ENCODE peak calls at places on chromosome X, in five cellular contexts. Q is Karpas-422; F is CD4-positive, alpha-beta memory T cell; G is sigmoid colon; S is H9. Z is an unnamed sample.

GRCh38 chrX:44343412-44343942 is at the start of gene EFHC2:
- DNase-seq in Q (no peak), F (peak; percentile 69), G (peak; percentile 63), S (peak; percentile 38), Z (peak; percentile 53)

GRCh38 chrX:16445166-16445752 is 204.7 kb upstream of the S100G start:
- DNase-seq in Q (peak; percentile 81), F (peak; percentile 45), G (no peak), S (peak; percentile 64), Z (peak; percentile 75)

GRCh38 chrX:15465347-15465746 is 27.8 kb downstream of the PIR start:
- DNase-seq in Q (peak; percentile 57), F (no peak), G (peak; percentile 70), S (no peak), Z (no peak)

GRCh38 chrX:54430519-54430918 is 9.7 kb upstream of the TSR2 start:
- DNase-seq in Q (peak; percentile 28), F (no peak), G (no peak), S (no peak), Z (no peak)

GRCh38 chrX:135384161-135384836 is 37.4 kb upstream of the SMIM10L2A start:
- DNase-seq in Q (no peak), F (peak; percentile 80), G (no peak), S (no peak), Z (no peak)

GRCh38 chrX:136076942-136077341 is 70.4 kb upstream of the FHL1 start:
- DNase-seq in Q (no peak), F (no peak), G (no peak), S (no peak), Z (no peak)

GRCh38 chrX:130607431-130607830 is 205.6 kb downstream of the RBMX2 start:
- DNase-seq in Q (no peak), F (no peak), G (no peak), S (no peak), Z (no peak)

GRCh38 chrX:80812176-80812575 is 2.5 kb upstream of the BRWD3 start:
- DNase-seq in Q (peak; percentile 68), F (peak; percentile 33), G (no peak), S (peak; percentile 58), Z (peak; percentile 26)

GRCh38 chrX:10327651-10328050 is 170.9 kb downstream of the CLCN4 start:
- DNase-seq in Q (no peak), F (no peak), G (no peak), S (peak; percentile 51), Z (no peak)

GRCh38 chrX:131987252-131987651 is 35.9 kb upstream of the STK26 start:
- DNase-seq in Q (peak; percentile 58), F (peak; percentile 71), G (no peak), S (no peak), Z (no peak)

GRCh38 chrX:70433848-70434351 is 10.7 kb upstream of the DLG3 start:
- DNase-seq in Q (peak; percentile 87), F (peak; percentile 76), G (peak; percentile 85), S (peak; percentile 84), Z (peak; percentile 84)

GRCh38 chrX:57445046-57445445 is 146.8 kb upstream of the ZXDB start:
- DNase-seq in Q (no peak), F (no peak), G (no peak), S (no peak), Z (no peak)

GRCh38 chrX:152637649-152638442 is at the start of gene GABRQ:
- DNase-seq in Q (peak; percentile 23), F (no peak), G (no peak), S (peak; percentile 94), Z (no peak)

GRCh38 chrX:45623266-45623665 is 422.6 kb upstream of the DIPK2B start:
- DNase-seq in Q (no peak), F (no peak), G (no peak), S (no peak), Z (no peak)
- H3K4me1 ChIP-seq in Q (no peaks in the 10 kb centered on the region), F (no peaks in the 10 kb centered on the region), G (no peaks in the 10 kb centered on the region), S (peaks cover 6% of the 10 kb centered on the region), Z (no peaks in the 10 kb centered on the region)

GRCh38 chrX:69152398-69152797 is 12.9 kb downstream of the PJA1 start:
- DNase-seq in Q (no peak), F (no peak), G (peak; percentile 70), S (peak; percentile 21), Z (no peak)
- H3K4me1 ChIP-seq in Q (no peaks in the 10 kb centered on the region), F (no peaks in the 10 kb centered on the region), G (no peaks in the 10 kb centered on the region), S (peaks cover 21% of the 10 kb centered on the region), Z (no peaks in the 10 kb centered on the region)

DNA sequence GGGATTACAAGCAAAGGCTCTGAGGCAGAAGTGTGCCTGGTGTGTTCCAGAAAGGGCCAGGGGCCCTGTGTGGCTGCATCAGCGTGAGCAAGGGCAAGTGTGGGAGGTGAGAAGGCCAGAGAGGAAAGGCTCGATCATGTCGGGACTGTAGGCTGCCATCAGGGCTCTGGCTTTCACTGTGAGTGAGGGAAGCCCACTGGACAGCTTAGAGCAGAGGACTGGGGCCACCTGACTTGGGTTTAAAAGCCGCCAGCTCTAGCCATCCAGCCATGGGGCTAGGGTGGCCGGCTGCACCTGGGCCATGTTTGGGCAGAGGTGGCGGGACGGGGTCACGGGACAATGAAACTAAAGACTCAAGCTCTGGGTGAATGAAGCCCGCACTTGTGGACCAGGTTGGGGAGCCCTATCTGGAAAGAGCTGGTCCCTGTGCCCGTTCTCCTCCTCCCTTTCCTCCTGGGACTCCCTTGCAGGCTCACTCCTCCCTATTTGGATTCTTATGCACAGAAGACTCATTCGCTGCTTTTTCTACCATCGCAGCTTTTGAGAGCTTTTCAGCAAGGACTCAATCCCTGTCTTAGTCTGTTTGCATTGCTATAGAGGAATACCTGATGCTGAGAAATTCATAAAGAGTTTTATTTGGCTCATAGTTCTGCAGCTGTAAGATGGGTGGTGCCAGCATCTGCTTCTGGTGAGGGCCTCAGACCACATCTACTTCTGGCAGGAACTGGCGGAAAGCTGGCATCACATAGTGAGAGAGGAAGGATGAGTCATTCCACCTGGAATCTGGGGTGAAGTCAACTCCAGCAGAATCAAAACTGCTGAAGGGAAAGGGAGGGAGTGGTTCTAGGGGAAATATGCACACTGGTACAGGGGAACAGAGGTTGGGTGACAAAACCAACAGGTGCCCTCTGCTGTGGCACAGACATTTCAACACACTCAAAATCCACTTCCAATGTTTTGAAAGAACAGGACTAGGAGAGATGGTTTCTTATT is 15.3 kb downstream of the CTAG1B start:
- DNase-seq in Q (peak; percentile 11), F (no peak), G (no peak), S (no peak), Z (no peak)
- H3K4me1 ChIP-seq in Q (no peaks in the 10 kb centered on the region), F (no peaks in the 10 kb centered on the region), G (no peaks in the 10 kb centered on the region), S (no peaks in the 10 kb centered on the region), Z (no peaks in the 10 kb centered on the region)

GRCh38 chrX:35809816-35810215 is 11.7 kb downstream of the MAGEB16 start:
- DNase-seq in Q (no peak), F (no peak), G (no peak), S (no peak), Z (no peak)
- H3K4me1 ChIP-seq in Q (no peaks in the 10 kb centered on the region), F (no peaks in the 10 kb centered on the region), G (no peaks in the 10 kb centered on the region), S (no peaks in the 10 kb centered on the region), Z (no peaks in the 10 kb centered on the region)

DNA sequence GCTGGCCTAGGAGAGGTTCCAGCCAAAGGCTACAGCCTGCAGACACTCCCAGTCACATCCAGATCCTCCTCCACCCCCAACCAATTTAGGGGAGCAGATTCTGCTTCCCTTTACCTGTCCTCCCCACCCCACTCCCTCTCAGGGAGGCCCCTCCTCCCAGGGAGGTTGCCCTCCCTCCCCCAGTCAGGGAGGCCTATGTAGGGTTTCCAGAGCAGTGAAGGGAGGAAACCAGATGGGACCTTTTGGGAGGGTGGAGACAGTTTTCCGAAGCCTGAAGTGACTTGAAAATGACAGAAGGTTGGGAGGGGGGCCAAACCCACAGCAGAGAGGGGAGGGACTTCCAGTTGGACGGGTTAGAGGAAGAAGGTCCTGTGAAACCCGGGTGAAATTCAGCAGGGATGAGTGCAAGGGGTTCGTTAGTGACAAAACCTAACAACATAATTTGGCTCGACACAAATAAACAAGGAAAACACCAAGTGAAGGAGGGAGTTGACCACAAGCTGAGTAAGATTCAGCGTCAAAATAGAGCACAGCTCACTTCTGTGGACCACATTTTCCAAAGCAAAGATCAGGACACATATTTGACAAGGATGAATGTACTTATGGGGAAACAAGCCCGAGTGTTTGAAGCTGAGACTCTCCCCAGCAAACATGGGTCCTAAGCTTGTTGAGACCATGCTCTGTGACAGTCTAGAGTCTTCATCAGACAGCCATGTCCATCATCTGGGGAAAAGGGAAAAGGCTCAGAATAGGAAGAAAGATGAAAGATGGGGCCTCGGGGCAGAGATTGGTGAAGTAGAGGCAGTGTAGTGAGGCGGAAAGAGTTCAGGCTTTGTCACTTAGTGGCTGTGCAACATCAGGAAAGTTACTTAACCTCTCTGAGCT is 46.4 kb downstream of the PRPS1 start:
- DNase-seq in Q (peak; percentile 70), F (no peak), G (peak; percentile 95), S (no peak), Z (peak; percentile 61)
- H3K4me1 ChIP-seq in Q (peaks cover 71% of the 10 kb centered on the region), F (peaks cover 65% of the 10 kb centered on the region), G (peaks cover 6% of the 10 kb centered on the region), S (no peaks in the 10 kb centered on the region), Z (peaks cover 21% of the 10 kb centered on the region)

GRCh38 chrX:21733705-21734104 is 24.2 kb downstream of the SMPX start:
- DNase-seq in Q (no peak), F (no peak), G (no peak), S (no peak), Z (no peak)
- H3K4me1 ChIP-seq in Q (no peaks in the 10 kb centered on the region), F (no peaks in the 10 kb centered on the region), G (no peaks in the 10 kb centered on the region), S (no peaks in the 10 kb centered on the region), Z (no peaks in the 10 kb centered on the region)

DNA sequence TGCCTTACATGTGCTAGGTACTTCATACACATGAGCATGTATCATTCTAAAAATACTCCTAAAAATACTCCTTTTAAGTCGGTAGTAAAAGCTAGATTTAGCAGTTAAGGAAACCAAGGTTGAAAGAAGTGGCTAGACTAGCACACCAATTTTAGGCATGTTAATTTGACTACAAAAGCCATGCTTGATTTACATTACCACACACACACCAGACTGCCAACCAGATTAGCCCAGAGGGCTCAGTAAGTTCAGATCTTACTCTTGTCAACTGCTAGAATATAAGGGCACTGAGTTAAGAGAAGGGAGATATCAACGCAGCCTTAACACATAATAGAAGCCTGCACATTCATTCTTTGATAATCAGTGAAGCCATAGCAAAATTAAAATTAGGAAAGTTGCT is 117.9 kb downstream of the MID1IP1 start:
- DNase-seq in Q (no peak), F (no peak), G (no peak), S (no peak), Z (no peak)
- H3K4me1 ChIP-seq in Q (peaks cover 5% of the 10 kb centered on the region), F (no peaks in the 10 kb centered on the region), G (no peaks in the 10 kb centered on the region), S (no peaks in the 10 kb centered on the region), Z (no peaks in the 10 kb centered on the region)